ENCODE peak calls at places on chromosomes 16 and 17, in seven cellular contexts. S is prostate gland; K is SHP77; N is NCI-H2171; Y is activated CD4-positive, alpha-beta T cell treated with anti-CD3 and anti-CD28 coated beads for 48 hours; H is kidney tubule cell; V is substantia nigra. U is an unnamed sample.

GRCh38 chr16:66742409-66742808 is 9.0 kb downstream of the DYNC1LI2 start:
- DNase-seq in K (no peak), S (no peak), H (no peak), N (no peak), Y (no peak), V (no peak), U (no peak)

GRCh38 chr17:82299452-82299851 is 18.0 kb downstream of the CD7 start:
- DNase-seq in N (no peak), Y (peak), H (no peak), S (no peak), K (no peak), V (no peak), U (no peak)

GRCh38 chr17:39246274-39246673 is 20.5 kb upstream of the STAC2 start:
- DNase-seq in K (no peak), S (no peak), Y (no peak), H (no peak), N (no peak), V (no peak), U (no peak)

GRCh38 chr16:58187657-58188430 is 10.1 kb downstream of the CSNK2A2 start:
- DNase-seq in K (no peak), S (no peak), Y (no peak), N (peak), V (no peak), H (no peak), U (no peak)

GRCh38 chr16:69935740-69936139 is 15.4 kb upstream of the CLEC18A start:
- DNase-seq in K (no peak), Y (no peak), V (no peak), S (no peak), H (no peak), N (no peak), U (no peak)

GRCh38 chr16:66569131-66569530 is 2.9 kb downstream of the CMTM1 start:
- DNase-seq in S (no peak), V (no peak), Y (no peak), H (peak), K (no peak), N (no peak), U (no peak)

GRCh38 chr16:85645021-85645589 is 32.0 kb downstream of the GSE1 start:
- DNase-seq in Y (no peak), S (no peak), V (no peak), K (no peak), N (no peak), H (no peak), U (no peak)

GRCh38 chr17:32335647-32336046 is 6.3 kb downstream of the C17orf75 start:
- DNase-seq in K (no peak), V (no peak), Y (no peak), N (no peak), H (peak), S (no peak), U (no peak)

GRCh38 chr16:61681124-61681523 is 355.1 kb downstream of the CDH8 start:
- DNase-seq in K (peak), S (no peak), H (no peak), N (no peak), V (no peak), Y (no peak), U (no peak)

GRCh38 chr16:1918890-1919679 is 870 bp upstream of the HS3ST6 start:
- DNase-seq in S (no peak), K (peak), V (no peak), N (no peak), Y (no peak), H (no peak), U (no peak)

GRCh38 chr17:47703191-47703591 is 9.2 kb downstream of the TBKBP1 start:
- DNase-seq in S (no peak), V (no peak), N (no peak), Y (peak), H (no peak), K (no peak), U (no peak)

GRCh38 chr16:49726155-49726554 is 129.8 kb downstream of the ZNF423 start:
- DNase-seq in K (no peak), Y (no peak), V (no peak), N (no peak), H (no peak), S (no peak), U (no peak)

GRCh38 chr16:89536886-89537548 is 23.5 kb upstream of the RPL13 start:
- DNase-seq in V (peak), K (no peak), S (no peak), N (no peak), H (no peak), Y (no peak), U (no peak)

GRCh38 chr16:77585852-77586251 is 136.5 kb upstream of the NUDT7 start:
- DNase-seq in V (no peak), Y (peak), S (no peak), N (no peak), K (no peak), H (peak), U (no peak)

GRCh38 chr16:9054460-9054859 is 37.0 kb upstream of the HAPSTR1 start:
- DNase-seq in K (no peak), Y (no peak), H (peak), N (no peak), S (no peak), V (no peak), U (no peak)

GRCh38 chr16:22016927-22017326 is 9.0 kb downstream of the MOSMO start:
- DNase-seq in K (no peak), H (no peak), N (no peak), S (no peak), V (no peak), Y (no peak), U (no peak)

GRCh38 chr16:85553436-85554113 is 59.5 kb upstream of the GSE1 start:
- DNase-seq in H (peak), S (no peak), V (peak), K (peak), N (peak), Y (peak), U (peak)

GRCh38 chr16:87207509-87207908 is 109.7 kb downstream of the C16orf95 start:
- DNase-seq in Y (no peak), V (no peak), S (no peak), K (no peak), N (no peak), H (peak), U (no peak)

GRCh38 chr16:9360075-9360474 is 268.6 kb downstream of the HAPSTR1 start:
- DNase-seq in K (no peak), S (no peak), V (no peak), H (no peak), Y (no peak), N (no peak), U (no peak)

GRCh38 chr16:64051826-64052225 is 1070.0 kb downstream of the CDH11 start:
- DNase-seq in H (peak), S (no peak), K (no peak), Y (no peak), V (no peak), N (no peak), U (peak)